ENCODE peak calls at places on chromosomes 12 and 14, in four cellular contexts. I is tibial artery, G is psoas muscle, C is HFF-Myc. T is an unnamed sample.

GRCh38 chr14:87148655-87149054 is 844.3 kb downstream of the GALC start:
- DNase-seq in I (no peak), G (no peak), C (no peak), T (no peak)

GRCh38 chr12:38601970-38602369 is 285.4 kb downstream of the ALG10B start:
- DNase-seq in I (no peak), G (no peak), C (no peak), T (no peak)

GRCh38 chr14:74604896-74605295 is 7.1 kb downstream of the LTBP2 start:
- DNase-seq in I (peak; percentile 84), G (peak; percentile 56), C (no peak), T (no peak)

GRCh38 chr12:52262286-52262685 is 12.2 kb upstream of the KRT86 start:
- DNase-seq in I (peak; percentile 46), G (no peak), C (no peak), T (no peak)

GRCh38 chr12:105227879-105228278 is 8.1 kb downstream of the APPL2 start:
- DNase-seq in I (no peak), G (no peak), C (no peak), T (no peak)

GRCh38 chr12:124759841-124760508 is 103.7 kb downstream of the SCARB1 start:
- DNase-seq in I (no peak), G (no peak), C (no peak), T (no peak)

GRCh38 chr12:94983321-94983720 is 20.2 kb downstream of the NDUFA12 start:
- DNase-seq in I (no peak), G (no peak), C (no peak), T (no peak)

GRCh38 chr12:92396647-92397258 is 251.1 kb upstream of the BTG1 start:
- DNase-seq in I (no peak), G (no peak), C (peak; percentile 10), T (no peak)

GRCh38 chr12:60279224-60279623 is 683.4 kb downstream of the SLC16A7 start:
- DNase-seq in I (no peak), G (no peak), C (no peak), T (no peak)

GRCh38 chr12:47397664-47398281 is 308.1 kb downstream of the RPAP3 start:
- DNase-seq in I (no peak), G (no peak), C (no peak), T (peak; percentile 47)

GRCh38 chr12:1769809-1770494 is 50.4 kb upstream of the LRTM2 start:
- DNase-seq in I (no peak), G (no peak), C (no peak), T (no peak)

GRCh38 chr14:100654814-100655795 is 67.9 kb upstream of the BEGAIN start:
- DNase-seq in I (no peak), G (no peak), C (no peak), T (peak; percentile 33)

GRCh38 chr14:100652739-100653138 is 65.5 kb upstream of the BEGAIN start:
- DNase-seq in I (no peak), G (no peak), C (no peak), T (no peak)

GRCh38 chr14:100654025-100654813 is 67.0 kb upstream of the BEGAIN start:
- DNase-seq in I (no peak), G (no peak), C (no peak), T (peak; percentile 14)

GRCh38 chr14:100651999-100652508 is 64.8 kb upstream of the BEGAIN start:
- DNase-seq in I (no peak), G (no peak), C (no peak), T (no peak)

DNA sequence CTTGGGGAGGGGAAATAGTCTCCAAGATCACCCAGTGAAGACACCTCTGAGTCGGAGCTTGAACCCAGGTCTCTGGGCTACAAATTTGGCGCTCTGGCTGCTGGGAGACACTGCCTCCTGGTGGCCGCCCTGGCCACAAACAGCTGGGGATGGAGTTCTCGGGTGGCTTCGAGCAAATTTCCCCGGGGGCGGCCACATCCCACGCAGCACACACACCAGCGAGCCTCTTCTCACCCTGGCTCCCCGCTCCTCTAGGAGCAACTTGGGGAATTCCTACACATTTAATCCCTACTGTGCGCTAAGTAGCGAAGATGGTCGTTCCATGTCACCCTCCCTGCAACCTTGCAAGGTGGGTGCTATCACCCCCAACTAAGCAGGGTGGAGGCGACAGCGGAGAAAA is 66.2 kb upstream of the BEGAIN start:
- DNase-seq in I (no peak), G (no peak), C (no peak), T (peak; percentile 31)
- TF ChIP-seq CTCF in I (peak; percentile 4), G (peak; percentile 21), C (peak; percentile 37), T (peak; percentile 71)

DNA sequence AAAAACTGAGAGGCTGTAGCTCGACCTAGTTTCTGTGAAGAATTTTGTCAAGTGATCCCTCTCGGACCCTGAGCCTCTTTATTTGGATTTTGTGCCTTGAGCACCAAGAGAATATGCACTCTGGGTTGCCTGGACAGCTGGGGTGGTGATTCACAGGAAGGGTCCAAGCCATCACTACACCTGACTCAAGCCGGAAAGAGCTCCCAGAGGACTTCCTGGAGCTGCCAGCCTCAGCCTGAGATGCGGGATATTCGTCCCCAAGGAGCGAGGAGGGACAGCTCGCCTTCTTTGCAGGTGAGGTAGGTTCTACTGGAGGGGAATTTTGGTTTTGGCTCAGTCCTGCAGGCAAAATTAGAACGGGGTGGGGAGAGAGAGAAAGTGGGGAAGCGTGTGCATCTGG is 94.3 kb downstream of the GALNT8 start:
- DNase-seq in I (no peak), G (no peak), C (no peak), T (no peak)
- H3K4me3 ChIP-seq in I (no peak overlapping the region), G (no peak overlapping the region), C (no peak overlapping the region), T (no peak overlapping the region)

GRCh38 chr12:79689041-79689476 is 1.7 kb downstream of the PAWR start:
- DNase-seq in I (no peak), G (no peak), C (no peak), T (no peak)
- TF ChIP-seq CTCF in I (no peak), G (no peak), C (no peak), T (no peak)

GRCh38 chr14:91323031-91323430 is 78.5 kb upstream of the GPR68 start:
- DNase-seq in I (no peak), G (no peak), C (no peak), T (no peak)

GRCh38 chr14:91325211-91325610 is 80.7 kb upstream of the GPR68 start:
- DNase-seq in I (no peak), G (no peak), C (no peak), T (no peak)

GRCh38 chr14:91326514-91326832 is 82.0 kb upstream of the GPR68 start:
- DNase-seq in I (no peak), G (no peak), C (no peak), T (no peak)

GRCh38 chr14:91323671-91324605 is 79.4 kb upstream of the GPR68 start:
- DNase-seq in I (peak; percentile 87), G (peak; percentile 86), C (peak; percentile 47), T (peak; percentile 93)

GRCh38 chr14:91324606-91324950 is 80.1 kb upstream of the GPR68 start:
- DNase-seq in I (no peak), G (no peak), C (no peak), T (no peak)
- H3K4me3 ChIP-seq in I (peak overlapping the region; percentile 26), G (peak overlapping the region; percentile 54), C (no peak overlapping the region), T (peak overlapping the region; percentile 46)